ENCODE peak calls at places on chromosomes 1 and 21, in six cellular contexts. V is body of pancreas, H is fibroblast of mammary gland, C is NCI-H2081, X is tibial artery, W is mucosa of gallbladder. Z is an unnamed sample.

GRCh38 chr1:85830837-85831236 is 122.6 kb upstream of the ZNHIT6 start:
- DNase-seq in X (no peak), W (no peak), C (no peak), H (no peak), V (no peak), Z (no peak)

GRCh38 chr1:29832936-29833335 is 596.6 kb downstream of the PTPRU start:
- DNase-seq in W (no peak), X (no peak), V (no peak), H (no peak), C (no peak), Z (no peak)

GRCh38 chr1:62782197-62782886 is 1.6 kb upstream of the ATG4C start:
- DNase-seq in V (no peak), C (no peak), W (no peak), H (peak), X (no peak), Z (no peak)

GRCh38 chr1:109989656-109990653 is 5.4 kb downstream of the AHCYL1 start:
- DNase-seq in X (no peak), H (peak), W (no peak), V (no peak), C (no peak), Z (no peak)

GRCh38 chr1:244241438-244241837 is 190.4 kb downstream of the ZBTB18 start:
- DNase-seq in W (no peak), V (no peak), H (no peak), C (no peak), X (no peak), Z (no peak)

GRCh38 chr1:172147541-172147940 is 272.9 kb upstream of the C1orf105 start:
- DNase-seq in V (no peak), H (peak), C (no peak), W (no peak), X (no peak), Z (no peak)

GRCh38 chr21:26795866-26796329 is 49.3 kb downstream of the ADAMTS1 start:
- DNase-seq in H (peak), V (peak), X (peak), W (peak), C (peak), Z (no peak)

GRCh38 chr1:112935474-112936289 is 20.3 kb downstream of the SLC16A1 start:
- DNase-seq in X (no peak), C (no peak), V (no peak), H (peak), W (no peak), Z (no peak)

GRCh38 chr1:53326598-53327182 is 1.2 kb downstream of the LRP8 start:
- DNase-seq in W (no peak), X (no peak), V (peak), H (peak), C (peak), Z (peak)

GRCh38 chr21:8993943-8994639 is 1527.3 kb upstream of the TPTE start:
- DNase-seq in X (no peak), V (no peak), H (no peak), W (no peak), C (no peak), Z (no peak)

GRCh38 chr1:117059334-117059677 is 820 bp upstream of the TTF2 start:
- DNase-seq in H (no peak), V (peak), C (peak), W (peak), X (peak), Z (peak)

GRCh38 chr1:12648741-12649140 is 4.9 kb downstream of the AADACL4 start:
- DNase-seq in V (no peak), H (no peak), X (no peak), C (no peak), W (no peak), Z (no peak)

GRCh38 chr1:85278853-85279314 is 2.5 kb upstream of the BCL10 start:
- DNase-seq in W (peak), V (peak), H (peak), X (peak), C (no peak), Z (no peak)

GRCh38 chr1:206074839-206075238 is 21.9 kb downstream of the RHEX start:
- DNase-seq in C (peak), V (no peak), X (no peak), W (no peak), H (no peak), Z (peak)

GRCh38 chr1:61035880-61036279 is 46.5 kb upstream of the NFIA start:
- DNase-seq in H (no peak), W (no peak), X (no peak), V (no peak), C (no peak), Z (no peak)

GRCh38 chr1:184838374-184838995 is 83.8 kb upstream of the EDEM3 start:
- DNase-seq in V (peak), H (peak), X (peak), C (no peak), W (peak), Z (no peak)